ENCODE peak calls at places on chromosomes 3 and 15, in five cellular contexts. One of them, this sample, is unnamed.

GRCh38 chr3:131361464-131362421 is 19.8 kb upstream of the NUDT16 start:
- DNase-seq in dorsolateral prefrontal cortex: peak
- DNase-seq in tibial artery: peak
- DNase-seq in HFF-Myc: no peak
- DNase-seq in lower lobe of right lung: peak
- DNase-seq in this sample: no peak

GRCh38 chr15:89851665-89852341 is 37.2 kb upstream of the ANPEP start:
- DNase-seq in lower lobe of right lung: no peak
- DNase-seq in dorsolateral prefrontal cortex: no peak
- DNase-seq in tibial artery: no peak
- DNase-seq in HFF-Myc: no peak
- DNase-seq in this sample: no peak

GRCh38 chr15:67097893-67098740 is 32.7 kb downstream of the SMAD3 start:
- DNase-seq in tibial artery: no peak
- DNase-seq in HFF-Myc: peak
- DNase-seq in lower lobe of right lung: no peak
- DNase-seq in dorsolateral prefrontal cortex: no peak
- DNase-seq in this sample: no peak

GRCh38 chr15:78023081-78023665 is 54.3 kb downstream of the TBC1D2B start:
- DNase-seq in lower lobe of right lung: no peak
- DNase-seq in tibial artery: no peak
- DNase-seq in dorsolateral prefrontal cortex: no peak
- DNase-seq in HFF-Myc: no peak
- DNase-seq in this sample: no peak

GRCh38 chr15:28169361-28169760 is 70.2 kb upstream of the OCA2 start:
- DNase-seq in tibial artery: no peak
- DNase-seq in lower lobe of right lung: no peak
- DNase-seq in HFF-Myc: no peak
- DNase-seq in dorsolateral prefrontal cortex: no peak
- DNase-seq in this sample: no peak

GRCh38 chr3:33798418-33799201 is at the start of gene PDCD6IP:
- DNase-seq in lower lobe of right lung: peak
- DNase-seq in tibial artery: peak
- DNase-seq in HFF-Myc: peak
- DNase-seq in dorsolateral prefrontal cortex: peak
- DNase-seq in this sample: peak

GRCh38 chr3:113533534-113533892 is 1.2 kb downstream of the SIDT1 start:
- DNase-seq in dorsolateral prefrontal cortex: no peak
- DNase-seq in HFF-Myc: no peak
- DNase-seq in tibial artery: no peak
- DNase-seq in lower lobe of right lung: no peak
- DNase-seq in this sample: no peak

GRCh38 chr3:72123908-72124441 is 339.0 kb upstream of the PROK2 start:
- DNase-seq in lower lobe of right lung: no peak
- DNase-seq in dorsolateral prefrontal cortex: no peak
- DNase-seq in HFF-Myc: peak
- DNase-seq in tibial artery: peak
- DNase-seq in this sample: no peak

GRCh38 chr15:48828906-48829305 is 18.0 kb upstream of the CEP152 start:
- DNase-seq in HFF-Myc: no peak
- DNase-seq in tibial artery: no peak
- DNase-seq in lower lobe of right lung: no peak
- DNase-seq in dorsolateral prefrontal cortex: no peak
- DNase-seq in this sample: no peak

GRCh38 chr3:119831022-119831421 is 49.1 kb downstream of the NR1I2 start:
- DNase-seq in dorsolateral prefrontal cortex: no peak
- DNase-seq in lower lobe of right lung: no peak
- DNase-seq in tibial artery: no peak
- DNase-seq in HFF-Myc: no peak
- DNase-seq in this sample: no peak

GRCh38 chr3:84096188-84096587 is 862.6 kb upstream of the CADM2 start:
- DNase-seq in dorsolateral prefrontal cortex: no peak
- DNase-seq in HFF-Myc: no peak
- DNase-seq in lower lobe of right lung: no peak
- DNase-seq in tibial artery: no peak
- DNase-seq in this sample: no peak

GRCh38 chr3:171168086-171168485 is 141.6 kb upstream of the SLC2A2 start:
- DNase-seq in lower lobe of right lung: no peak
- DNase-seq in dorsolateral prefrontal cortex: no peak
- DNase-seq in tibial artery: no peak
- DNase-seq in HFF-Myc: no peak
- DNase-seq in this sample: peak

GRCh38 chr3:59573911-59574310 is 524.1 kb upstream of the CFAP20DC start:
- DNase-seq in HFF-Myc: peak
- DNase-seq in lower lobe of right lung: no peak
- DNase-seq in dorsolateral prefrontal cortex: peak
- DNase-seq in tibial artery: no peak
- DNase-seq in this sample: no peak

GRCh38 chr15:80343610-80344009 is 60.6 kb upstream of the ARNT2 start:
- DNase-seq in tibial artery: no peak
- DNase-seq in HFF-Myc: no peak
- DNase-seq in lower lobe of right lung: peak
- DNase-seq in dorsolateral prefrontal cortex: no peak
- DNase-seq in this sample: no peak

GRCh38 chr3:5071061-5071460 is 51.0 kb upstream of the ARL8B start:
- DNase-seq in HFF-Myc: no peak
- DNase-seq in dorsolateral prefrontal cortex: no peak
- DNase-seq in lower lobe of right lung: no peak
- DNase-seq in tibial artery: no peak
- DNase-seq in this sample: no peak

GRCh38 chr3:183159319-183159718 is 3.2 kb downstream of the LAMP3 start:
- DNase-seq in lower lobe of right lung: no peak
- DNase-seq in HFF-Myc: no peak
- DNase-seq in dorsolateral prefrontal cortex: no peak
- DNase-seq in tibial artery: no peak
- DNase-seq in this sample: no peak

GRCh38 chr3:28101672-28102071 is 139.7 kb upstream of the CMC1 start:
- DNase-seq in tibial artery: no peak
- DNase-seq in dorsolateral prefrontal cortex: no peak
- DNase-seq in HFF-Myc: no peak
- DNase-seq in lower lobe of right lung: no peak
- DNase-seq in this sample: no peak

GRCh38 chr15:40922608-40923005 is 6.5 kb upstream of the DLL4 start:
- DNase-seq in dorsolateral prefrontal cortex: no peak
- DNase-seq in lower lobe of right lung: no peak
- DNase-seq in tibial artery: no peak
- DNase-seq in HFF-Myc: no peak
- DNase-seq in this sample: no peak

GRCh38 chr3:193756536-193756935 is 163.5 kb downstream of the OPA1 start:
- DNase-seq in tibial artery: no peak
- DNase-seq in dorsolateral prefrontal cortex: no peak
- DNase-seq in HFF-Myc: no peak
- DNase-seq in lower lobe of right lung: no peak
- DNase-seq in this sample: no peak

GRCh38 chr3:148459931-148460513 is 237.7 kb upstream of the AGTR1 start:
- DNase-seq in HFF-Myc: no peak
- DNase-seq in tibial artery: no peak
- DNase-seq in lower lobe of right lung: no peak
- DNase-seq in dorsolateral prefrontal cortex: no peak
- DNase-seq in this sample: no peak

GRCh38 chr3:186587183-186587582 is 16.7 kb downstream of the DNAJB11 start:
- DNase-seq in lower lobe of right lung: no peak
- DNase-seq in dorsolateral prefrontal cortex: no peak
- DNase-seq in tibial artery: no peak
- DNase-seq in HFF-Myc: no peak
- DNase-seq in this sample: no peak

GRCh38 chr3:186590580-186591296 is 20.2 kb downstream of the DNAJB11 start:
- DNase-seq in tibial artery: no peak
- DNase-seq in HFF-Myc: no peak
- DNase-seq in dorsolateral prefrontal cortex: no peak
- DNase-seq in lower lobe of right lung: no peak
- DNase-seq in this sample: no peak

GRCh38 chr3:186589856-186590579 is 19.5 kb downstream of the DNAJB11 start:
- DNase-seq in tibial artery: no peak
- DNase-seq in HFF-Myc: no peak
- DNase-seq in lower lobe of right lung: no peak
- DNase-seq in dorsolateral prefrontal cortex: no peak
- DNase-seq in this sample: no peak

GRCh38 chr3:186588619-186589018 is 18.1 kb downstream of the DNAJB11 start:
- DNase-seq in dorsolateral prefrontal cortex: no peak
- DNase-seq in lower lobe of right lung: no peak
- DNase-seq in HFF-Myc: no peak
- DNase-seq in tibial artery: no peak
- DNase-seq in this sample: no peak

DNA sequence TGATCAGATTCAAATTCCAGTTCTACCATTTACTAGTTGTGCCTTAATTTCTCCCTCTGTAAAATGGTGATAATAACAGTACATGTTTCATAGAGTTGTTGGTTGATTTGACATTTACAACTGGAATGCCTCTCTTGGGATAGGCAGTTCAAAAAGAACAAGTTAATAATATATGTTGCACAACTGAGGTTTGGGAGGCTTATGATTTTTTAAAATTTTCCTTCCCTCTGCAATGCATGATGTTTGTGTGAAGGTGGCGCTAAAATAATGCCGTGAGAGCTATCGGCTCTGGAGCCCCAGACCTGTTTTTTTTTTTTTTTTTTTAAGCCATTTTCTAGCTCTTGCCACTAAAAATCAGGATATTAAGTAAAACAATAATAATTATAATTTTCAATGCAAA is 18.6 kb downstream of the DNAJB11 start:
- DNase-seq in dorsolateral prefrontal cortex: no peak
- DNase-seq in HFF-Myc: no peak
- DNase-seq in lower lobe of right lung: no peak
- DNase-seq in tibial artery: no peak
- DNase-seq in this sample: no peak
- TF ChIP-seq CTCF in dorsolateral prefrontal cortex: no peak
- TF ChIP-seq CTCF in HFF-Myc: no peak
- TF ChIP-seq CTCF in lower lobe of right lung: no peak
- TF ChIP-seq CTCF in tibial artery: no peak
- TF ChIP-seq CTCF in this sample: peak

DNA sequence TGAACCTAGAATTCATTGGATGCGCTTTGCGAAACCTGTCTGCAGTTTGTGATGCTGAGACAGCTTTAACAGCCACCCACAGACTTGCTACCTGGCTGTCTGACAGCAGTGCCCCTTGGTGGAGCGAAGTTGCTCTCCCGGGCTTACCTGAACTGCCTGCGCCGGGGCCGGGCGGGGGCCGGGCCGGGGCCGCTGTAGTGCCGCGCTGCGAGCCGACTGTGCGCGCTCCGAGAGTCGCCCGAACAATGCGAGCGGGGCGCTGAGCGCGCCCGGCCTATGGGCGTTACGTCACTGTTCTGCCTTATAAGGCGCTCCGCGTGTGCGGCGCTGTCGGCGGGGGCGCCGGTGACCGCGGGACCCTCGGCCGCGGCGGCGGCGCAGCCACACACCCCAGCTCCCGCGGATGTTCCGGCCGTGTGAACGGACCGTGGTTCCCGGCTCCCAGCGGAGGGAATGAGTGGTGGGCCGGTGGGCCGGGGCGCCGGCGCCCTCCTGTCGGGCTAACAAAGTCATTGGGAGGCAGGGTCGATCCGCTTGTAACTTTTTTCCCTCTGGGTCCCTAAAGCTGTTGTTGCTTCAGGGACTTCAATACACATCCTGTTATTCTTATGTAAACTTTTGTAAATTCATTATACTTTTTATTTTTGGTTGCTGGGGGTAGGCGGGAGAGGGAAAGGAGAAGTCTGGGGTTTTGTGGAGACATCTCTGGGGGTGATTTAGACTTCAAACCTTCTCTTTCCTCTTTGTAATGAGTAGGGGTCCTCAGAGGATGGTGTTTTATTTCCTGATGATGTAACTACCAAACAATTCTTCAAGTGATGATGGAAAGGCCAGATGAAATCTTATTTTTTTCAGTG is 58.5 kb downstream of the CMSS1 start:
- DNase-seq in tibial artery: peak
- DNase-seq in HFF-Myc: no peak
- DNase-seq in dorsolateral prefrontal cortex: peak
- DNase-seq in lower lobe of right lung: peak
- DNase-seq in this sample: peak
- TF ChIP-seq CTCF in tibial artery: no peak
- TF ChIP-seq CTCF in HFF-Myc: no peak
- TF ChIP-seq CTCF in dorsolateral prefrontal cortex: no peak
- TF ChIP-seq CTCF in lower lobe of right lung: peak
- TF ChIP-seq CTCF in this sample: no peak

GRCh38 chr3:40930131-40930538 is 269.2 kb upstream of the CTNNB1 start:
- DNase-seq in HFF-Myc: no peak
- DNase-seq in dorsolateral prefrontal cortex: no peak
- DNase-seq in tibial artery: no peak
- DNase-seq in lower lobe of right lung: peak
- DNase-seq in this sample: peak
- TF ChIP-seq CTCF in HFF-Myc: no peak
- TF ChIP-seq CTCF in dorsolateral prefrontal cortex: no peak
- TF ChIP-seq CTCF in tibial artery: no peak
- TF ChIP-seq CTCF in lower lobe of right lung: peak
- TF ChIP-seq CTCF in this sample: peak

GRCh38 chr3:69907554-69907953 is 92.0 kb upstream of the SAMMSON start:
- DNase-seq in lower lobe of right lung: no peak
- DNase-seq in HFF-Myc: no peak
- DNase-seq in tibial artery: no peak
- DNase-seq in dorsolateral prefrontal cortex: no peak
- DNase-seq in this sample: no peak
- TF ChIP-seq CTCF in lower lobe of right lung: no peak
- TF ChIP-seq CTCF in HFF-Myc: no peak
- TF ChIP-seq CTCF in tibial artery: no peak
- TF ChIP-seq CTCF in dorsolateral prefrontal cortex: no peak
- TF ChIP-seq CTCF in this sample: no peak

DNA sequence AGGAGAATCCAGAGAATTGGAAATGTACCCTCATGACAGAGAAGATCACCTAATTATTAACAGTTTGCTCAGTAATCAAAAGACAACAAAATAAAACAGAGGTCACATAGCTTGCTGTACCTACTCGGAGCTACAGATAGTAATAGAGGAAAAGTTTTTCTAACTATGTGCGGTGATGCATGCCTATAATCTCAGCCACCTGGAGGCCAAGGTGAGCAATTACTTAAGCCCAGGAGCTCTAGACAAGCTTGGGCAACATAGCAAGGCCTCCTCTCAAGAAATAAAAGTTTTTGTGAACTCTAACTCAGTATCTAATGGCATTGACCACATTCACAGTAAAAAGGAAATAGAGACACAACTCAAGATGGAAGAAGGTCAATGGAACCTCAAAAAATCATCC is 243.6 kb downstream of the ATP8B4 start:
- DNase-seq in HFF-Myc: no peak
- DNase-seq in tibial artery: no peak
- DNase-seq in lower lobe of right lung: no peak
- DNase-seq in dorsolateral prefrontal cortex: no peak
- DNase-seq in this sample: no peak
- TF ChIP-seq CTCF in HFF-Myc: no peak
- TF ChIP-seq CTCF in tibial artery: no peak
- TF ChIP-seq CTCF in lower lobe of right lung: no peak
- TF ChIP-seq CTCF in dorsolateral prefrontal cortex: no peak
- TF ChIP-seq CTCF in this sample: peak

This sample was measured in WERI-Rb-1.